ENCODE peak calls at places on chromosomes 3 and 15, in seven cellular contexts. M is A549, O is SK-N-SH, S is HL-60, P is GM23338, E is HepG2, J is Panc1. V is an unnamed sample.

GRCh38 chr15:76139368-76140068 is 79.7 kb downstream of the TMEM266 start:
- DNase-seq in M (peak; percentile 94), O (peak; percentile 81), S (peak; percentile 79), P (peak; percentile 95), E (peak; percentile 57), J (peak; percentile 61), V (peak; percentile 64)

GRCh38 chr15:63372018-63372705 is 9.5 kb downstream of the CA12 start:
- DNase-seq in M (peak; percentile 95), O (no peak), S (peak; percentile 65), P (no peak), E (no peak), J (no peak), V (peak; percentile 38)

GRCh38 chr15:59339252-59339672 is 33.4 kb downstream of the MYO1E start:
- DNase-seq in M (no peak), O (no peak), S (no peak), P (no peak), E (peak; percentile 90), J (no peak), V (no peak)

GRCh38 chr3:98199020-98199419 is 32.5 kb downstream of the OR5H15 start:
- DNase-seq in M (no peak), O (no peak), S (no peak), P (no peak), E (no peak), J (no peak), V (no peak)

GRCh38 chr15:66803182-66803729 is 101.2 kb downstream of the SMAD6 start:
- DNase-seq in M (peak; percentile 98), O (peak; percentile 71), S (no peak), P (peak; percentile 68), E (peak; percentile 84), J (peak; percentile 80), V (peak; percentile 86)

GRCh38 chr15:58447244-58448010 is 15.6 kb downstream of the LIPC start:
- DNase-seq in M (no peak), O (no peak), S (peak; percentile 65), P (no peak), E (no peak), J (no peak), V (no peak)

GRCh38 chr15:43735402-43735801 is 10.8 kb upstream of the PDIA3 start:
- DNase-seq in M (no peak), O (no peak), S (no peak), P (no peak), E (no peak), J (no peak), V (no peak)

GRCh38 chr15:89740137-89740536 is 10.9 kb downstream of the MESP1 start:
- DNase-seq in M (peak; percentile 85), O (peak; percentile 84), S (peak; percentile 67), P (peak; percentile 90), E (peak; percentile 72), J (peak; percentile 72), V (peak; percentile 67)

GRCh38 chr15:78996876-78997275 is 52.0 kb upstream of the CTSH start:
- DNase-seq in M (no peak), O (no peak), S (no peak), P (no peak), E (peak; percentile 87), J (no peak), V (no peak)

GRCh38 chr3:66609660-66610547 is 109.1 kb upstream of the LRIG1 start:
- DNase-seq in M (no peak), O (peak; percentile 10), S (no peak), P (peak; percentile 83), E (no peak), J (no peak), V (no peak)

GRCh38 chr15:78732634-78733033 is 78.6 kb downstream of the ADAMTS7 start:
- DNase-seq in M (no peak), O (no peak), S (no peak), P (no peak), E (no peak), J (no peak), V (no peak)

GRCh38 chr3:59759298-59760169 is 709.7 kb upstream of the CFAP20DC start:
- DNase-seq in M (no peak), O (no peak), S (no peak), P (no peak), E (peak; percentile 9), J (no peak), V (no peak)

GRCh38 chr3:15886521-15886920 is 88.7 kb upstream of the ANKRD28 start:
- DNase-seq in M (no peak), O (no peak), S (no peak), P (no peak), E (no peak), J (no peak), V (no peak)

GRCh38 chr15:76108021-76108723 is 48.4 kb downstream of the TMEM266 start:
- DNase-seq in M (no peak), O (no peak), S (no peak), P (peak; percentile 32), E (no peak), J (no peak), V (no peak)

GRCh38 chr3:119098620-119099222 is 47.2 kb upstream of the TEX55 start:
- DNase-seq in M (peak; percentile 31), O (peak; percentile 38), S (no peak), P (peak; percentile 60), E (peak; percentile 18), J (peak; percentile 20), V (peak; percentile 13)

GRCh38 chr15:65857718-65858402 is 11.4 kb upstream of the RAB11A start:
- DNase-seq in M (no peak), O (no peak), S (no peak), P (no peak), E (no peak), J (no peak), V (no peak)

GRCh38 chr3:19474169-19474568 is 325.9 kb downstream of the KCNH8 start:
- DNase-seq in M (no peak), O (no peak), S (no peak), P (peak; percentile 33), E (no peak), J (no peak), V (no peak)

GRCh38 chr15:70127288-70127746 is 29.6 kb upstream of the TLE3 start:
- DNase-seq in M (no peak), O (no peak), S (no peak), P (no peak), E (peak; percentile 87), J (no peak), V (no peak)
- TF ChIP-seq REST in M (no peak), O (no peak), S (no peak), P (no peak), E (no peak), J (no peak), V (no peak)

GRCh38 chr3:134885877-134886621 is 91.0 kb downstream of the EPHB1 start:
- DNase-seq in M (no peak), O (no peak), S (no peak), P (peak; percentile 55), E (no peak), J (no peak), V (no peak)
- TF ChIP-seq REST in M (no peak), O (no peak), S (no peak), P (no peak), E (no peak), J (no peak), V (no peak)

GRCh38 chr3:187744169-187745151 is 808 bp downstream of the BCL6 start:
- DNase-seq in M (peak; percentile 15), O (peak; percentile 61), S (peak; percentile 35), P (peak; percentile 54), E (no peak), J (no peak), V (no peak)
- TF ChIP-seq REST in M (no peak), O (no peak), S (no peak), P (no peak), E (no peak), J (no peak), V (no peak)

DNA sequence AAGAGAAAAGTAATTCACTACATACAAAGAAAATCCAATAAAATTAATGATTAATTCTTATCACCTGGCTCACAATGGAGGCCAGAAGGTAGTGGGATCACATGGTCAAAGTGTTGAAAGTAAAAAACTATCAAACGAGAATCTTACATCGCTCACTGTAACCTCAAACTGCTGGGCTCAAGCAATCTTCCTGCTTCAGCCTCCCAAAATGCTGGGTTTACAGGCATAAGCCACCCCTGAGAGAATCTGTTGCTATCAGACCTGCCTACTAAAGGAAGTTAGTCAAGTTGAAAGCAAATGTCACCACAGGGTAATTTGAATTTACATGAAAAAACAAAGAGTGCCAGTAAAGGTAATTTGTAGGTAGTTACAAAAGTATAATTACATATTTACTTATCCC is 103.3 kb downstream of the PCCB start:
- DNase-seq in M (no peak), O (no peak), S (no peak), P (peak; percentile 50), E (no peak), J (no peak), V (no peak)
- TF ChIP-seq REST in M (no peak), O (no peak), S (no peak), P (no peak), E (no peak), J (no peak), V (no peak)